ENCODE peak calls at places on chromosomes 11 and 22, in five cellular contexts. L is GM19239; D is progenitor cell of endocrine pancreas; O is stimulated activated CD4-positive, alpha-beta T cell treated with anti-CD3 and anti-CD28 coated beads, Interleukin-2, amount 100 ng/mL, for 24 hours; M is stimulated activated CD8-positive, alpha-beta memory T cell treated with anti-CD3 and anti-CD28 coated beads, Interleukin-15, amount 100 ng/mL, for 48 hours. V is an unnamed sample.
A peak's percentile ranks its signal among the peaks of the same experiment; 100 is the strongest.

GRCh38 chr22:47775686-47776085 is 1013.2 kb downstream of the TBC1D22A start:
- DNase-seq in L (no peak), D (no peak), O (no peak), M (no peak), V (no peak)

GRCh38 chr11:74403607-74404006 is 5.4 kb upstream of the PGM2L1 start:
- DNase-seq in L (no peak), D (no peak), O (no peak), M (no peak), V (no peak)

GRCh38 chr11:46159694-46160093 is 38.4 kb upstream of the PHF21A start:
- DNase-seq in L (no peak), D (no peak), O (no peak), M (no peak), V (no peak)

GRCh38 chr11:19848219-19848618 is 135.6 kb downstream of the NAV2 start:
- DNase-seq in L (no peak), D (no peak), O (no peak), M (no peak), V (peak; percentile 49)

GRCh38 chr11:95239871-95240648 is 9.1 kb upstream of the SESN3 start:
- DNase-seq in L (no peak), D (no peak), O (no peak), M (no peak), V (peak; percentile 35)

GRCh38 chr22:48678171-48679135 is 1149.2 kb downstream of the BRD1 start:
- DNase-seq in L (no peak), D (no peak), O (no peak), M (no peak), V (no peak)

GRCh38 chr11:32829157-32829679 is 509 bp upstream of the PRRG4 start:
- DNase-seq in L (peak; percentile 9), D (no peak), O (no peak), M (no peak), V (peak; percentile 44)

GRCh38 chr11:116927163-116927772 is 89.8 kb upstream of the APOA1 start:
- DNase-seq in L (no peak), D (no peak), O (peak; percentile 40), M (peak; percentile 22), V (no peak)

GRCh38 chr11:78929092-78929905 is 354.6 kb upstream of the NARS2 start:
- DNase-seq in L (no peak), D (no peak), O (no peak), M (no peak), V (no peak)

GRCh38 chr22:39434243-39434653 is 22.6 kb upstream of the MGAT3 start:
- DNase-seq in L (no peak), D (no peak), O (no peak), M (no peak), V (no peak)

GRCh38 chr11:65078151-65078550 is 5.7 kb downstream of the CDCA5 start:
- DNase-seq in L (no peak), D (no peak), O (peak; percentile 72), M (peak; percentile 40), V (peak; percentile 52)

GRCh38 chr11:719214-720016 is 13.4 kb downstream of the EPS8L2 start:
- DNase-seq in L (no peak), D (no peak), O (no peak), M (no peak), V (no peak)

GRCh38 chr11:102318469-102318868 is 1.2 kb downstream of the BIRC3 start:
- DNase-seq in L (no peak), D (no peak), O (peak; percentile 58), M (peak; percentile 44), V (no peak)

GRCh38 chr11:128422576-128423370 is 164.6 kb downstream of the ETS1 start:
- DNase-seq in L (no peak), D (no peak), O (peak; percentile 93), M (peak; percentile 92), V (peak; percentile 79)

GRCh38 chr11:61484541-61484940 is 24.0 kb upstream of the LRRC10B start:
- DNase-seq in L (no peak), D (no peak), O (no peak), M (no peak), V (no peak)

GRCh38 chr11:117042689-117043088 is 55.5 kb downstream of the SIK3 start:
- DNase-seq in L (no peak), D (no peak), O (no peak), M (no peak), V (no peak)